ENCODE peak calls at places on chromosomes 13 and 19, in eight cellular contexts. W is Jurkat, Clone E6-1; T is GM12878; R is iPS DF 6.9; B is AG10803; P is stomach; A is WERI-Rb-1; O is HCT116. D is an unnamed sample.
A peak's percentile ranks its signal among the peaks of the same experiment; 100 is the strongest.

GRCh38 chr19:2306971-2307370 is 983 bp downstream of the LINGO3 start:
- DNase-seq in P (no peak), A (no peak), T (no peak), R (no peak), W (no peak), O (no peak), B (no peak), D (no peak)

GRCh38 chr13:110826861-110827672 is 87.8 kb downstream of the ANKRD10 start:
- DNase-seq in R (no peak), A (no peak), W (no peak), O (no peak), B (no peak), P (peak; percentile 32), T (no peak), D (no peak)

GRCh38 chr19:47723573-47723923 is 10.3 kb downstream of the EHD2 start:
- DNase-seq in W (peak; percentile 60), B (peak; percentile 93), R (no peak), T (no peak), O (no peak), P (peak; percentile 51), A (peak; percentile 38), D (no peak)

GRCh38 chr13:98214008-98214643 is 37.1 kb upstream of the RNF113B start:
- DNase-seq in P (no peak), W (no peak), A (peak; percentile 81), R (no peak), O (no peak), T (no peak), B (peak; percentile 72), D (no peak)

GRCh38 chr13:33411312-33411711 is 125.8 kb upstream of the STARD13 start:
- DNase-seq in B (no peak), T (no peak), O (no peak), A (no peak), P (no peak), R (no peak), W (no peak), D (no peak)

GRCh38 chr13:96816874-96817273 is 177.4 kb downstream of the OXGR1 start:
- DNase-seq in R (no peak), W (no peak), A (no peak), B (no peak), T (no peak), O (no peak), P (no peak), D (no peak)

GRCh38 chr13:39335721-39336120 is 267.3 kb downstream of the LHFPL6 start:
- DNase-seq in W (no peak), B (no peak), R (no peak), A (no peak), O (no peak), P (no peak), T (no peak), D (no peak)

GRCh38 chr19:43699506-43700367 is 16.1 kb upstream of the IRGC start:
- DNase-seq in W (no peak), B (no peak), P (peak; percentile 34), A (peak; percentile 47), O (no peak), T (no peak), R (peak; percentile 16), D (peak; percentile 2)

GRCh38 chr19:516884-517424 is 9.7 kb downstream of the TPGS1 start:
- DNase-seq in O (no peak), T (no peak), A (no peak), R (no peak), B (no peak), P (no peak), W (no peak), D (no peak)

GRCh38 chr13:106433066-106433465 is 102.4 kb downstream of the EFNB2 start:
- DNase-seq in T (no peak), W (no peak), B (peak; percentile 16), R (no peak), A (no peak), O (no peak), P (no peak), D (no peak)

GRCh38 chr19:17235618-17236413 is 9.8 kb downstream of the OCEL1 start:
- DNase-seq in P (peak; percentile 77), R (no peak), O (no peak), W (no peak), A (peak; percentile 79), T (no peak), B (peak; percentile 64), D (peak; percentile 69)

GRCh38 chr19:53553865-53554791 is 16.2 kb downstream of the ZNF331 start:
- DNase-seq in T (peak; percentile 63), O (no peak), R (no peak), W (peak; percentile 75), A (peak; percentile 79), B (peak; percentile 84), P (peak; percentile 90), D (peak; percentile 94)

GRCh38 chr13:94162289-94162688 is 317.2 kb downstream of the DCT start:
- DNase-seq in T (no peak), W (no peak), A (no peak), R (no peak), O (no peak), B (no peak), P (no peak), D (no peak)

GRCh38 chr19:6720369-6721112 is at the start of gene C3:
- DNase-seq in R (no peak), O (no peak), T (no peak), W (no peak), A (no peak), P (peak; percentile 32), B (peak; percentile 85), D (no peak)

GRCh38 chr13:25833761-25834160 is 218.1 kb downstream of the SHISA2 start:
- DNase-seq in R (no peak), P (no peak), A (no peak), O (no peak), W (no peak), T (no peak), B (no peak), D (no peak)

GRCh38 chr19:30664358-30665058 is 292.3 kb downstream of the ZNF536 start:
- DNase-seq in A (peak; percentile 53), P (peak; percentile 58), O (no peak), R (no peak), T (no peak), B (peak; percentile 42), W (no peak), D (no peak)

GRCh38 chr19:40080289-40080688 is 10.5 kb downstream of the ZNF780A start:
- DNase-seq in T (no peak), A (no peak), B (no peak), O (no peak), W (no peak), P (no peak), R (no peak), D (no peak)

GRCh38 chr13:108895220-108895704 is 265.9 kb downstream of the MYO16 start:
- DNase-seq in T (no peak), R (no peak), A (no peak), B (peak; percentile 45), W (peak; percentile 25), O (no peak), P (no peak), D (no peak)

GRCh38 chr13:35144496-35144895 is 202.4 kb downstream of the NBEA start:
- DNase-seq in B (no peak), T (no peak), P (no peak), W (no peak), O (no peak), A (no peak), R (no peak), D (no peak)

GRCh38 chr13:40438999-40439797 is 227.2 kb downstream of the FOXO1 start:
- DNase-seq in P (no peak), T (no peak), B (peak; percentile 36), W (no peak), R (no peak), A (no peak), O (no peak), D (peak; percentile 50)

GRCh38 chr13:31773538-31773937 is 34.2 kb downstream of the RXFP2 start:
- DNase-seq in R (no peak), B (peak; percentile 84), A (no peak), W (no peak), P (no peak), O (no peak), T (no peak), D (no peak)

GRCh38 chr13:43469791-43470190 is 317.0 kb downstream of the ENOX1 start:
- DNase-seq in O (no peak), W (no peak), R (no peak), A (no peak), P (no peak), B (no peak), T (no peak), D (no peak)

GRCh38 chr13:79212064-79212619 is 193.9 kb downstream of the RBM26 start:
- DNase-seq in O (no peak), W (no peak), R (no peak), A (no peak), P (no peak), B (no peak), T (no peak), D (no peak)

GRCh38 chr19:49690656-49691242 is at the start of gene CPT1C:
- DNase-seq in R (no peak), P (peak; percentile 79), T (no peak), B (peak; percentile 67), O (no peak), A (peak; percentile 95), W (no peak), D (no peak)

GRCh38 chr19:49689133-49690072 is at the start of gene ADM5:
- DNase-seq in O (no peak), T (no peak), A (peak; percentile 86), W (no peak), B (no peak), R (no peak), P (peak; percentile 77), D (peak; percentile 40)

GRCh38 chr19:49690073-49690655 is 752 bp upstream of the CPT1C start:
- DNase-seq in P (no peak), B (no peak), A (no peak), R (no peak), W (no peak), O (no peak), T (no peak), D (no peak)

GRCh38 chr19:49692102-49692599 is 1.2 kb downstream of the CPT1C start:
- DNase-seq in B (no peak), R (no peak), P (no peak), A (no peak), O (no peak), T (no peak), W (no peak), D (no peak)

GRCh38 chr19:49691243-49692101 is 556 bp downstream of the CPT1C start:
- DNase-seq in A (peak; percentile 90), T (no peak), O (no peak), P (no peak), B (peak; percentile 63), W (no peak), R (no peak), D (no peak)
- H3K4me3 ChIP-seq in A (peak overlapping the region; percentile 55), T (no peak overlapping the region), O (peak overlapping the region; percentile 58), P (peak overlapping the region; percentile 48), B (peak overlapping the region; percentile 65), W (no peak overlapping the region), R (peak overlapping the region; percentile 54), D (peak overlapping the region; percentile 45)

GRCh38 chr19:49151339-49152217 is 3.6 kb downstream of the HRC start:
- DNase-seq in W (no peak), R (no peak), T (no peak), P (peak; percentile 99), A (peak; percentile 70), B (no peak), O (peak; percentile 98), D (no peak)
- H3K4me3 ChIP-seq in W (no peak overlapping the region), R (peak overlapping the region; percentile 67), T (no peak overlapping the region), P (peak overlapping the region; percentile 70), A (no peak overlapping the region), B (peak overlapping the region; percentile 91), O (peak overlapping the region; percentile 95), D (no peak overlapping the region)

GRCh38 chr13:62305758-62306157 is 890.1 kb upstream of the PCDH20 start:
- DNase-seq in O (no peak), A (no peak), P (no peak), R (no peak), T (peak; percentile 51), W (no peak), B (no peak), D (no peak)
- H3K4me3 ChIP-seq in O (no peak overlapping the region), A (no peak overlapping the region), P (no peak overlapping the region), R (no peak overlapping the region), T (peak overlapping the region; percentile 13), W (no peak overlapping the region), B (no peak overlapping the region), D (no peak overlapping the region)

GRCh38 chr19:28020631-28021315 is 1192.2 kb downstream of the UQCRFS1 start:
- DNase-seq in A (peak; percentile 87), O (no peak), B (peak; percentile 5), T (no peak), W (no peak), R (no peak), P (no peak), D (no peak)
- H3K4me3 ChIP-seq in A (no peak overlapping the region), O (no peak overlapping the region), B (no peak overlapping the region), T (no peak overlapping the region), W (peak overlapping the region; percentile 3), R (no peak overlapping the region), P (no peak overlapping the region), D (no peak overlapping the region)

D was measured in naive thymus-derived CD4-positive, alpha-beta T cell.